ENCODE peak calls at places on chromosomes 13 and 19, in five cellular contexts. One of them, this sample, is unnamed.

GRCh38 chr19:12364391-12365093 is 941 bp downstream of the ZNF442 start:
- DNase-seq in neural progenitor cell: peak; percentile 33
- DNase-seq in astrocyte: peak; percentile 3
- DNase-seq in colonic mucosa: peak; percentile 29
- DNase-seq in lung: peak; percentile 29
- DNase-seq in this sample: no peak

GRCh38 chr13:98944336-98944735 is 33.5 kb downstream of the DOCK9 start:
- DNase-seq in neural progenitor cell: no peak
- DNase-seq in astrocyte: no peak
- DNase-seq in colonic mucosa: no peak
- DNase-seq in lung: no peak
- DNase-seq in this sample: no peak

GRCh38 chr19:46902402-46902766 is 41.6 kb downstream of the ARHGAP35 start:
- DNase-seq in neural progenitor cell: no peak
- DNase-seq in astrocyte: peak; percentile 29
- DNase-seq in colonic mucosa: no peak
- DNase-seq in lung: peak; percentile 40
- DNase-seq in this sample: no peak

GRCh38 chr13:105821337-105821736 is 714.1 kb downstream of the EFNB2 start:
- DNase-seq in neural progenitor cell: no peak
- DNase-seq in astrocyte: no peak
- DNase-seq in colonic mucosa: no peak
- DNase-seq in lung: no peak
- DNase-seq in this sample: no peak

GRCh38 chr13:77235456-77236022 is 91.4 kb downstream of the MYCBP2 start:
- DNase-seq in neural progenitor cell: no peak
- DNase-seq in astrocyte: no peak
- DNase-seq in colonic mucosa: no peak
- DNase-seq in lung: no peak
- DNase-seq in this sample: no peak

GRCh38 chr19:1411255-1412191 is 4.1 kb downstream of the DAZAP1 start:
- DNase-seq in neural progenitor cell: no peak
- DNase-seq in astrocyte: peak; percentile 47
- DNase-seq in colonic mucosa: no peak
- DNase-seq in lung: peak; percentile 42
- DNase-seq in this sample: no peak

GRCh38 chr13:73715910-73716257 is 418.3 kb downstream of the KLF12 start:
- DNase-seq in neural progenitor cell: no peak
- DNase-seq in astrocyte: no peak
- DNase-seq in colonic mucosa: no peak
- DNase-seq in lung: no peak
- DNase-seq in this sample: no peak

GRCh38 chr13:31051999-31052398 is 109.7 kb downstream of the HSPH1 start:
- DNase-seq in neural progenitor cell: peak; percentile 26
- DNase-seq in astrocyte: no peak
- DNase-seq in colonic mucosa: no peak
- DNase-seq in lung: no peak
- DNase-seq in this sample: no peak

GRCh38 chr19:49272204-49272603 is 52.8 kb downstream of the SLC6A16 start:
- DNase-seq in neural progenitor cell: no peak
- DNase-seq in astrocyte: peak; percentile 74
- DNase-seq in colonic mucosa: no peak
- DNase-seq in lung: no peak
- DNase-seq in this sample: peak; percentile 50

GRCh38 chr19:55703790-55704215 is 28.8 kb downstream of the EPN1 start:
- DNase-seq in neural progenitor cell: peak; percentile 15
- DNase-seq in astrocyte: no peak
- DNase-seq in colonic mucosa: no peak
- DNase-seq in lung: no peak
- DNase-seq in this sample: no peak

GRCh38 chr19:27821418-27822018 is 1391.4 kb downstream of the UQCRFS1 start:
- DNase-seq in neural progenitor cell: no peak
- DNase-seq in astrocyte: no peak
- DNase-seq in colonic mucosa: no peak
- DNase-seq in lung: no peak
- DNase-seq in this sample: no peak

GRCh38 chr19:5369962-5370367 is 29.4 kb upstream of the PTPRS start:
- DNase-seq in neural progenitor cell: peak; percentile 73
- DNase-seq in astrocyte: no peak
- DNase-seq in colonic mucosa: peak; percentile 56
- DNase-seq in lung: peak; percentile 43
- DNase-seq in this sample: no peak

GRCh38 chr13:79992111-79992510 is 348.8 kb downstream of the SPRY2 start:
- DNase-seq in neural progenitor cell: no peak
- DNase-seq in astrocyte: no peak
- DNase-seq in colonic mucosa: no peak
- DNase-seq in lung: no peak
- DNase-seq in this sample: no peak

GRCh38 chr13:71067164-71067815 is 799.7 kb downstream of the DACH1 start:
- DNase-seq in neural progenitor cell: peak; percentile 40
- DNase-seq in astrocyte: no peak
- DNase-seq in colonic mucosa: no peak
- DNase-seq in lung: no peak
- DNase-seq in this sample: no peak

GRCh38 chr19:18599485-18599884 is 7.1 kb downstream of the CRLF1 start:
- DNase-seq in neural progenitor cell: no peak
- DNase-seq in astrocyte: no peak
- DNase-seq in colonic mucosa: no peak
- DNase-seq in lung: no peak
- DNase-seq in this sample: no peak
- H3K27me3 ChIP-seq in neural progenitor cell: peaks cover 94% of the 10 kb centered on the region
- H3K27me3 ChIP-seq in astrocyte: peaks cover 12% of the 10 kb centered on the region
- H3K27me3 ChIP-seq in colonic mucosa: peaks cover 44% of the 10 kb centered on the region
- H3K27me3 ChIP-seq in lung: no peaks in the 10 kb centered on the region
- H3K27me3 ChIP-seq in this sample: peaks cover 2% of the 10 kb centered on the region

DNA sequence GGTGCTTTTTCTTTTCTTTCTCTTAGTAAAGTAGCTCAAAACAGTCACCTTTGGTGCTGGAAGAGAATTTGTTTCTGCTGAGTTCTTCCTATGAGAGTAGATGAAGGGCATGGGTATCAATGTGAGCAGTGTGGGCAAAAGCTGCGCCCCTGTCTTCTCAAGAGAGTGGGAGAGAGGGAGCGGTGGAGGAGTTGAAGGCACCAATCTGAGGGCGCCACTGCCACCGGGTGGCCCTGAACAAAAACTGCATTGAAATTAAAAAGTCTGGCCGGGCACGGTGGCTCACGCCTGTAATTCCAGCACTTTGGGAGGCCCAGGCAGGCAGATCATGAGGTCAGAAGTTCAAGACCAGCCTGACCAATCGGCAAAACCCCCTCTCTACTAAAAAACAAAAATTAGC is 28.7 kb upstream of the EPHX3 start:
- DNase-seq in neural progenitor cell: peak; percentile 34
- DNase-seq in astrocyte: no peak
- DNase-seq in colonic mucosa: no peak
- DNase-seq in lung: no peak
- DNase-seq in this sample: no peak
- TF ChIP-seq CTCF in neural progenitor cell: peak; percentile 36
- TF ChIP-seq CTCF in astrocyte: no peak
- TF ChIP-seq CTCF in colonic mucosa: no peak
- TF ChIP-seq CTCF in lung: no peak
- TF ChIP-seq CTCF in this sample: peak; percentile 38

GRCh38 chr13:36436811-36437210 is 4.5 kb downstream of the CCNA1 start:
- DNase-seq in neural progenitor cell: no peak
- DNase-seq in astrocyte: no peak
- DNase-seq in colonic mucosa: no peak
- DNase-seq in lung: no peak
- DNase-seq in this sample: no peak

DNA sequence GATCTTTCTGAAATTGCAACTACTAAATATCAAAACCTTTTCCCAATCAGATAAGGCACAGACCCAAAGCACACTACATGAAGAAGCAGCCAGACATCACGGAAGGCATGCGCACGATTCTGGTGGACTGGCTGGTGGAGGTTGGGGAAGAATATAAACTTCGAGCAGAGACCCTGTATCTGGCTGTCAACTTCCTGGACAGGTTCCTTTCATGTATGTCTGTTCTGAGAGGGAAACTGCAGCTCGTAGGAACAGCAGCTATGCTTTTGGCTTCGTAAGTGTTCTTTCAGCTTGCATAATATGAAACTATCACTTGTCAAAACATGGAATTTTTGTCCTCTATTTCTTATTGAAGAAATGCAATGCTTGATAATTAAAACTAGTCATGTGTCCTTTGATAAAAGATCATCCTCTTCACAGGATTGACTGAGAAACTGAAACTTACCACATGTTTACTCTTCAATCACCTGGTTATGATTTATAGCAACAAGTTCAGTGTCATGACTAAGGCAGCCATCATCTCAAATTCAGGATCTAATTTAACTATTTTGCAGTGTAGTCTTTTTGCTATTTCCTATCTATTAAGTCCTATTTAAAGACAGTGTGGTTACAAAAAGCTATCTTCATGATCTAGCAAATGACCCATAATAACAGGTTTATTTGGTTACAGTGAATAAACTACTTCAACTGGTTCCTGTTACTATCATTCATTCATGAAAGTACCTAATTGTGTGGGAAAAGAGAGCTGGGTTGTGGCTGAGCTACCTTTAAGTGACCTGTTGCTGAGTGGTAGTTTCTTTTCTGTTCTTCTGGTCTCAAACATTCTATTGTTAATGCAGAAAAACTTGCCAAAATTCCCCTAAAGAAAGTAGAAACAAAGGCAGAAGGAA is 6.5 kb downstream of the CCNA1 start:
- DNase-seq in neural progenitor cell: no peak
- DNase-seq in astrocyte: no peak
- DNase-seq in colonic mucosa: no peak
- DNase-seq in lung: no peak
- DNase-seq in this sample: no peak
- H3K36me3 ChIP-seq in neural progenitor cell: no peaks in the 10 kb centered on the region
- H3K36me3 ChIP-seq in astrocyte: no peaks in the 10 kb centered on the region
- H3K36me3 ChIP-seq in colonic mucosa: no peaks in the 10 kb centered on the region
- H3K36me3 ChIP-seq in lung: no peaks in the 10 kb centered on the region
- H3K36me3 ChIP-seq in this sample: no peaks in the 10 kb centered on the region

GRCh38 chr19:45598267-45599011 is 3.6 kb downstream of the GPR4 start:
- DNase-seq in neural progenitor cell: no peak
- DNase-seq in astrocyte: no peak
- DNase-seq in colonic mucosa: no peak
- DNase-seq in lung: no peak
- DNase-seq in this sample: no peak
- H3K27me3 ChIP-seq in neural progenitor cell: peaks cover 86% of the 10 kb centered on the region
- H3K27me3 ChIP-seq in astrocyte: peaks cover 48% of the 10 kb centered on the region
- H3K27me3 ChIP-seq in colonic mucosa: peaks cover 39% of the 10 kb centered on the region
- H3K27me3 ChIP-seq in lung: no peaks in the 10 kb centered on the region
- H3K27me3 ChIP-seq in this sample: peaks cover 12% of the 10 kb centered on the region

This sample was measured in BJ.